ENCODE peak calls at places on chromosomes 1 and 21, in four cellular contexts. One of them, this sample, is unnamed.

GRCh38 chr1:231040019-231040799 is at the start of gene FAM89A:
- DNase-seq in sciatic nerve: peak; percentile 85
- DNase-seq in GDM1: no peak
- DNase-seq in SK-N-SH: peak; percentile 89
- DNase-seq in this sample: no peak

GRCh38 chr1:4108341-4108740 is 208.3 kb upstream of the C1orf174 start:
- DNase-seq in GDM1: no peak
- DNase-seq in sciatic nerve: no peak
- DNase-seq in SK-N-SH: no peak
- DNase-seq in this sample: peak; percentile 19

GRCh38 chr21:14120091-14120734 is 90.5 kb downstream of the LIPI start:
- DNase-seq in SK-N-SH: peak; percentile 25
- DNase-seq in sciatic nerve: no peak
- DNase-seq in GDM1: peak; percentile 21
- DNase-seq in this sample: no peak

GRCh38 chr1:9824702-9825089 is 931 bp upstream of the CLSTN1 start:
- DNase-seq in sciatic nerve: no peak
- DNase-seq in SK-N-SH: no peak
- DNase-seq in GDM1: no peak
- DNase-seq in this sample: no peak

GRCh38 chr1:94039514-94039870 is 81.5 kb downstream of the ABCA4 start:
- DNase-seq in sciatic nerve: peak; percentile 80
- DNase-seq in GDM1: peak; percentile 55
- DNase-seq in SK-N-SH: peak; percentile 74
- DNase-seq in this sample: no peak

GRCh38 chr1:8660455-8660854 is 157.0 kb downstream of the RERE start:
- DNase-seq in sciatic nerve: no peak
- DNase-seq in GDM1: peak; percentile 23
- DNase-seq in SK-N-SH: peak; percentile 17
- DNase-seq in this sample: no peak

GRCh38 chr1:218492840-218493239 is 147.7 kb downstream of the TGFB2 start:
- DNase-seq in sciatic nerve: no peak
- DNase-seq in SK-N-SH: no peak
- DNase-seq in GDM1: no peak
- DNase-seq in this sample: no peak

GRCh38 chr1:20903452-20903851 is 116.3 kb upstream of the HP1BP3 start:
- DNase-seq in SK-N-SH: no peak
- DNase-seq in GDM1: no peak
- DNase-seq in sciatic nerve: no peak
- DNase-seq in this sample: no peak

GRCh38 chr1:99264201-99265021 is at the start of gene PLPPR4:
- DNase-seq in sciatic nerve: peak; percentile 60
- DNase-seq in SK-N-SH: peak; percentile 85
- DNase-seq in GDM1: no peak
- DNase-seq in this sample: no peak

GRCh38 chr1:14519976-14520375 is 78.5 kb upstream of the KAZN start:
- DNase-seq in GDM1: no peak
- DNase-seq in sciatic nerve: no peak
- DNase-seq in SK-N-SH: no peak
- DNase-seq in this sample: no peak

GRCh38 chr1:160544647-160545046 is 21.6 kb upstream of the SLAMF6 start:
- DNase-seq in GDM1: no peak
- DNase-seq in SK-N-SH: peak; percentile 7
- DNase-seq in sciatic nerve: no peak
- DNase-seq in this sample: no peak

GRCh38 chr1:99619583-99619982 is 26.3 kb upstream of the PALMD start:
- DNase-seq in SK-N-SH: no peak
- DNase-seq in sciatic nerve: no peak
- DNase-seq in GDM1: no peak
- DNase-seq in this sample: no peak

GRCh38 chr1:203152158-203153034 is 23.2 kb downstream of the MYBPH start:
- DNase-seq in GDM1: no peak
- DNase-seq in SK-N-SH: no peak
- DNase-seq in sciatic nerve: no peak
- DNase-seq in this sample: no peak

GRCh38 chr1:17538010-17538409 is 1.5 kb upstream of the ARHGEF10L start:
- DNase-seq in sciatic nerve: no peak
- DNase-seq in GDM1: no peak
- DNase-seq in SK-N-SH: no peak
- DNase-seq in this sample: no peak

GRCh38 chr21:40555129-40555528 is 291.8 kb downstream of the DSCAM start:
- DNase-seq in SK-N-SH: peak; percentile 33
- DNase-seq in sciatic nerve: no peak
- DNase-seq in GDM1: no peak
- DNase-seq in this sample: no peak

GRCh38 chr1:205826407-205826806 is 13.4 kb upstream of the SLC41A1 start:
- DNase-seq in SK-N-SH: no peak
- DNase-seq in GDM1: no peak
- DNase-seq in sciatic nerve: no peak
- DNase-seq in this sample: no peak

GRCh38 chr1:29123871-29124365 is at the start of gene TMEM200B:
- DNase-seq in GDM1: no peak
- DNase-seq in sciatic nerve: peak; percentile 69
- DNase-seq in SK-N-SH: peak; percentile 58
- DNase-seq in this sample: no peak

GRCh38 chr1:89524369-89525168 is at the start of gene LRRC8B:
- DNase-seq in GDM1: peak; percentile 90
- DNase-seq in sciatic nerve: peak; percentile 96
- DNase-seq in SK-N-SH: peak; percentile 94
- DNase-seq in this sample: peak; percentile 83

GRCh38 chr1:179702923-179703322 is 40.2 kb upstream of the FAM163A start:
- DNase-seq in GDM1: no peak
- DNase-seq in SK-N-SH: no peak
- DNase-seq in sciatic nerve: no peak
- DNase-seq in this sample: no peak

GRCh38 chr1:24981632-24982007 is 51.5 kb upstream of the RUNX3 start:
- DNase-seq in SK-N-SH: no peak
- DNase-seq in sciatic nerve: no peak
- DNase-seq in GDM1: no peak
- DNase-seq in this sample: no peak

GRCh38 chr1:56676571-56677035 is 31.5 kb downstream of the PRKAA2 start:
- DNase-seq in GDM1: no peak
- DNase-seq in sciatic nerve: no peak
- DNase-seq in SK-N-SH: no peak
- DNase-seq in this sample: no peak

GRCh38 chr1:78236711-78237110 is 190.9 kb downstream of the GIPC2 start:
- DNase-seq in GDM1: no peak
- DNase-seq in sciatic nerve: no peak
- DNase-seq in SK-N-SH: no peak
- DNase-seq in this sample: no peak

GRCh38 chr1:239979469-239979868 is 112.2 kb upstream of the FMN2 start:
- DNase-seq in GDM1: no peak
- DNase-seq in SK-N-SH: no peak
- DNase-seq in sciatic nerve: no peak
- DNase-seq in this sample: no peak

GRCh38 chr1:25204797-25205441 is 27.4 kb downstream of the SYF2 start:
- DNase-seq in SK-N-SH: peak; percentile 72
- DNase-seq in GDM1: no peak
- DNase-seq in sciatic nerve: peak; percentile 13
- DNase-seq in this sample: no peak

GRCh38 chr1:203342192-203342940 is 8.6 kb downstream of the FMOD start:
- DNase-seq in GDM1: no peak
- DNase-seq in sciatic nerve: no peak
- DNase-seq in SK-N-SH: peak; percentile 82
- DNase-seq in this sample: no peak

GRCh38 chr1:227946624-227947424 is 908 bp downstream of the WNT9A start:
- DNase-seq in SK-N-SH: peak; percentile 95
- DNase-seq in GDM1: peak; percentile 22
- DNase-seq in sciatic nerve: peak; percentile 87
- DNase-seq in this sample: peak; percentile 62

GRCh38 chr21:33871171-33871570 is 44.4 kb downstream of the ATP5PO start:
- DNase-seq in GDM1: no peak
- DNase-seq in sciatic nerve: no peak
- DNase-seq in SK-N-SH: no peak
- DNase-seq in this sample: no peak

GRCh38 chr1:112507896-112508241 is 896 bp upstream of the WNT2B start:
- DNase-seq in sciatic nerve: no peak
- DNase-seq in GDM1: no peak
- DNase-seq in SK-N-SH: peak; percentile 65
- DNase-seq in this sample: no peak

GRCh38 chr1:121443131-121443530 is 258.4 kb downstream of the SRGAP2C start:
- DNase-seq in SK-N-SH: no peak
- DNase-seq in GDM1: no peak
- DNase-seq in sciatic nerve: no peak
- DNase-seq in this sample: no peak

GRCh38 chr1:3899776-3900149 is 309 bp downstream of the C1orf174 start:
- DNase-seq in sciatic nerve: no peak
- DNase-seq in GDM1: no peak
- DNase-seq in SK-N-SH: peak; percentile 73
- DNase-seq in this sample: no peak

This sample was measured in RWPE2.